ENCODE peak calls at places on chromosomes 11 and 22, in seven cellular contexts. One of them, this sample, is unnamed.

GRCh38 chr11:72072348-72072747 is 8.0 kb downstream of the NUMA1 start:
- DNase-seq in progenitor cell of endocrine pancreas: no peak
- DNase-seq in ACHN: peak; percentile 61
- DNase-seq in C1 segment of cervical spinal cord: no peak
- DNase-seq in memory B cell: no peak
- DNase-seq in EL: peak; percentile 87
- DNase-seq in occipital lobe: no peak
- DNase-seq in this sample: peak; percentile 26

GRCh38 chr22:47367993-47368945 is 605.8 kb downstream of the TBC1D22A start:
- DNase-seq in progenitor cell of endocrine pancreas: no peak
- DNase-seq in ACHN: no peak
- DNase-seq in C1 segment of cervical spinal cord: no peak
- DNase-seq in memory B cell: no peak
- DNase-seq in EL: no peak
- DNase-seq in occipital lobe: no peak
- DNase-seq in this sample: no peak

GRCh38 chr11:76600124-76600655 is 70.4 kb downstream of the LRRC32 start:
- DNase-seq in progenitor cell of endocrine pancreas: no peak
- DNase-seq in ACHN: no peak
- DNase-seq in C1 segment of cervical spinal cord: no peak
- DNase-seq in memory B cell: no peak
- DNase-seq in EL: no peak
- DNase-seq in occipital lobe: no peak
- DNase-seq in this sample: no peak

GRCh38 chr22:30887418-30887817 is 81.2 kb downstream of the MORC2 start:
- DNase-seq in progenitor cell of endocrine pancreas: no peak
- DNase-seq in ACHN: no peak
- DNase-seq in C1 segment of cervical spinal cord: no peak
- DNase-seq in memory B cell: no peak
- DNase-seq in EL: no peak
- DNase-seq in occipital lobe: no peak
- DNase-seq in this sample: no peak

GRCh38 chr11:64826578-64827450 is 16.5 kb upstream of the MEN1 start:
- DNase-seq in progenitor cell of endocrine pancreas: no peak
- DNase-seq in ACHN: no peak
- DNase-seq in C1 segment of cervical spinal cord: no peak
- DNase-seq in memory B cell: no peak
- DNase-seq in EL: no peak
- DNase-seq in occipital lobe: no peak
- DNase-seq in this sample: no peak

GRCh38 chr11:102792604-102793003 is 5.4 kb downstream of the MMP1 start:
- DNase-seq in progenitor cell of endocrine pancreas: no peak
- DNase-seq in ACHN: no peak
- DNase-seq in C1 segment of cervical spinal cord: no peak
- DNase-seq in memory B cell: no peak
- DNase-seq in EL: no peak
- DNase-seq in occipital lobe: no peak
- DNase-seq in this sample: no peak

GRCh38 chr11:68167474-68167873 is 45.6 kb downstream of the KMT5B start:
- DNase-seq in progenitor cell of endocrine pancreas: no peak
- DNase-seq in ACHN: no peak
- DNase-seq in C1 segment of cervical spinal cord: no peak
- DNase-seq in memory B cell: no peak
- DNase-seq in EL: no peak
- DNase-seq in occipital lobe: no peak
- DNase-seq in this sample: no peak

GRCh38 chr11:85679581-85679980 is 6.4 kb downstream of the CCDC89 start:
- DNase-seq in progenitor cell of endocrine pancreas: no peak
- DNase-seq in ACHN: no peak
- DNase-seq in C1 segment of cervical spinal cord: peak; percentile 88
- DNase-seq in memory B cell: no peak
- DNase-seq in EL: no peak
- DNase-seq in occipital lobe: no peak
- DNase-seq in this sample: no peak

GRCh38 chr11:46948378-46949131 is 12.0 kb downstream of the CSTPP1 start:
- DNase-seq in progenitor cell of endocrine pancreas: no peak
- DNase-seq in ACHN: peak; percentile 51
- DNase-seq in C1 segment of cervical spinal cord: no peak
- DNase-seq in memory B cell: no peak
- DNase-seq in EL: peak; percentile 84
- DNase-seq in occipital lobe: no peak
- DNase-seq in this sample: peak; percentile 83

GRCh38 chr22:40511604-40512003 is 124.9 kb downstream of the MRTFA start:
- DNase-seq in progenitor cell of endocrine pancreas: no peak
- DNase-seq in ACHN: peak; percentile 35
- DNase-seq in C1 segment of cervical spinal cord: peak; percentile 43
- DNase-seq in memory B cell: no peak
- DNase-seq in EL: no peak
- DNase-seq in occipital lobe: no peak
- DNase-seq in this sample: no peak

GRCh38 chr22:36253523-36254490 is 874 bp downstream of the APOL1 start:
- DNase-seq in progenitor cell of endocrine pancreas: no peak
- DNase-seq in ACHN: no peak
- DNase-seq in C1 segment of cervical spinal cord: no peak
- DNase-seq in memory B cell: no peak
- DNase-seq in EL: no peak
- DNase-seq in occipital lobe: no peak
- DNase-seq in this sample: no peak

This sample was measured in BJ.